ENCODE peak calls at places on chromosomes 5 and 9, in five cellular contexts. B is fibroblast of lung, R is GM23338, S is PC-3, M is K562. D is an unnamed sample.

GRCh38 chr5:97165726-97166125 is 17.3 kb downstream of the RIOK2 start:
- DNase-seq in B (no peak), R (no peak), S (no peak), M (no peak), D (no peak)

GRCh38 chr5:57551974-57552537 is 69.4 kb upstream of the ACTBL2 start:
- DNase-seq in B (no peak), R (no peak), S (no peak), M (no peak), D (no peak)

GRCh38 chr9:37908283-37908682 is 4.4 kb upstream of the SLC25A51 start:
- DNase-seq in B (no peak), R (no peak), S (no peak), M (no peak), D (no peak)

GRCh38 chr9:79812099-79812498 is 240.3 kb downstream of the TLE4 start:
- DNase-seq in B (peak), R (no peak), S (peak), M (no peak), D (no peak)

GRCh38 chr5:125897068-125897467 is 526.1 kb upstream of the GRAMD2B start:
- DNase-seq in B (no peak), R (no peak), S (no peak), M (no peak), D (no peak)

GRCh38 chr5:127813633-127814171 is 110.5 kb downstream of the CCDC192 start:
- DNase-seq in B (peak), R (no peak), S (peak), M (no peak), D (peak)

GRCh38 chr5:77957-78804 is 13.8 kb upstream of the PLEKHG4B start:
- DNase-seq in B (peak), R (peak), S (peak), M (peak), D (no peak)

GRCh38 chr5:35183243-35183955 is 46.9 kb downstream of the PRLR start:
- DNase-seq in B (peak), R (peak), S (peak), M (peak), D (no peak)

GRCh38 chr5:83577036-83577636 is 105.6 kb downstream of the VCAN start:
- DNase-seq in B (no peak), R (no peak), S (peak), M (no peak), D (no peak)

GRCh38 chr5:141701341-141702119 is 19.5 kb upstream of the ARAP3 start:
- DNase-seq in B (no peak), R (peak), S (no peak), M (no peak), D (no peak)

GRCh38 chr9:26375448-26375847 is 517.2 kb downstream of the CAAP1 start:
- DNase-seq in B (no peak), R (no peak), S (peak), M (no peak), D (no peak)

GRCh38 chr5:83583859-83584258 is 112.3 kb downstream of the VCAN start:
- DNase-seq in B (peak), R (no peak), S (peak), M (no peak), D (no peak)

GRCh38 chr9:87529666-87530065 is 32.0 kb downstream of the DAPK1 start:
- DNase-seq in B (no peak), R (peak), S (no peak), M (no peak), D (no peak)

GRCh38 chr5:1997640-1998347 is 115.1 kb upstream of the IRX4 start:
- DNase-seq in B (no peak), R (no peak), S (no peak), M (no peak), D (no peak)

GRCh38 chr9:33159760-33160127 is 7.4 kb downstream of the B4GALT1 start:
- DNase-seq in B (peak), R (no peak), S (peak), M (no peak), D (no peak)

GRCh38 chr5:124745367-124746251 is 830 bp downstream of the ZNF608 start:
- DNase-seq in B (peak), R (no peak), S (peak), M (no peak), D (no peak)

GRCh38 chr9:132857601-132858342 is 20.3 kb downstream of the AK8 start:
- DNase-seq in B (peak), R (no peak), S (no peak), M (peak), D (no peak)

GRCh38 chr9:136983611-136984314 is 970 bp downstream of the LCNL1 start:
- DNase-seq in B (no peak), R (no peak), S (no peak), M (no peak), D (no peak)

GRCh38 chr5:98455660-98456059 is 317.8 kb upstream of the RGMB start:
- DNase-seq in B (peak), R (no peak), S (peak), M (no peak), D (no peak)

GRCh38 chr9:123637596-123637939 is 281.6 kb downstream of the CRB2 start:
- DNase-seq in B (peak), R (no peak), S (no peak), M (no peak), D (no peak)

GRCh38 chr9:121645003-121645402 is 6.4 kb upstream of the DAB2IP start:
- DNase-seq in B (no peak), R (no peak), S (no peak), M (no peak), D (no peak)

GRCh38 chr5:77846422-77847128 is 70.4 kb upstream of the TBCA start:
- DNase-seq in B (no peak), R (peak), S (no peak), M (no peak), D (no peak)

GRCh38 chr5:53335115-53335514 is 145.3 kb upstream of the FST start:
- DNase-seq in B (no peak), R (peak), S (peak), M (no peak), D (no peak)

GRCh38 chr5:568809-569208 is 43.3 kb upstream of the CEP72 start:
- DNase-seq in B (no peak), R (no peak), S (no peak), M (no peak), D (no peak)

GRCh38 chr5:170120576-170120975 is 14.9 kb downstream of the FOXI1 start:
- DNase-seq in B (peak), R (no peak), S (peak), M (no peak), D (no peak)

GRCh38 chr9:109507421-109507838 is 9.3 kb upstream of the PTPN3 start:
- DNase-seq in B (peak), R (no peak), S (peak), M (no peak), D (no peak)

GRCh38 chr9:27749838-27750237 is 176.6 kb upstream of the C9orf72 start:
- DNase-seq in B (no peak), R (peak), S (no peak), M (no peak), D (no peak)

GRCh38 chr5:51908215-51908614 is 525.0 kb downstream of the ISL1 start:
- DNase-seq in B (no peak), R (no peak), S (no peak), M (no peak), D (no peak)

GRCh38 chr5:35698057-35698808 is 80.6 kb downstream of the SPEF2 start:
- DNase-seq in B (no peak), R (no peak), S (no peak), M (no peak), D (no peak)

GRCh38 chr5:174305241-174305681 is 259.8 kb downstream of the NSG2 start:
- DNase-seq in B (no peak), R (no peak), S (no peak), M (no peak), D (no peak)
- H2AFZ ChIP-seq in B (no peak), R (no peak), S (no peak), M (no peak), D (no peak)

DNA sequence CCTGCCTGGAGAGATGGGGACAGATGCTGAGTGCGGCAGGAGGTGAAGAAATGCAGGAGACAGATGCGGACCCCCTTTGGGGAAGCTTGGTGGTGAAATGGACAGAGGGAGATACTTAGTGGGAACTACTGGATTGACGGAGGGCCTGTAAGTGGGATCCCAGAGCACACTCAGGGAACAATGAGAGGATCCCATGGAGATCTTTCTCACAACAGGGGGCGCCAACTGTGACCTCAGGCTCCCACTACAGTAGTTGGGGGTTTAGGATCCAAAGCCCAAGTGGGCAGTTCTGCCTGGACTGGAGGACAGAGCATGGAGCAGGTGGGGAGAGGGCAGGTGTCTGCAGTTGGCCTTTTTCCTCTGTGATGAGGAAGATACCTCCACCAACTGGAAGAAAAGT is 3.4 kb downstream of the DPM2 start:
- DNase-seq in B (no peak), R (no peak), S (no peak), M (no peak), D (no peak)
- TF ChIP-seq CTCF in B (no peak), R (peak), S (peak), M (peak), D (no peak)

DNA sequence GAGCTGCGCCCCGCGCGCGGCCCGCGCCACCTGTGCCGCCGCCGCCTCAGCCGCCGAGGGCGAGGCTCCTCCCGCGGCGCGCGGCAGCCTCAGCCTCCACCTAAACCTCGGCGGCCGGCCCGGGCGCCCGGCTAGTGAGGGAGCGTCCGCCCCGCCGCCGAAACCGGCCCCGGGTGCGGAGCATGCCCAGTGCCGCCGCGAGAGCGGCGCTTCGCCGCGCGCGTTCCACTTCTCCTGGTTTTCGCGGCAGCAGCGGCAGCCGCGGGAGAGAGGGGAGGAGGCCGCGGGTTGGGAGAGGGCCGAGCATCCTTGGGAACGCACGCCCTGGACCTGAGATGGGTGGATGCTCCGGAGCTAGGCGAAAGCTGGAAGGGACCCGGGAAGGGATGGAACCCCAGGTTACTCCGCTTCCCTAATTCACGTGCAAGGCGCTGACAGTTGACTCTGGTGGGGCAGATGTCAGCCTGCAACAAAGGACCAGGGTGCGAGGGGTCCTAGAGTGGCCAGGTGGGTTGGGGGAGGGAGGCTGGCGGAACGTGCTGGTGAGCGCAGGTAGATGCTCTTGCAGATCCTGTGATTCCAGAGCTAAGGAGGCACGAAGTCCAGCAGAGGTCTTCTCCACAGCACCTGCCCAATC is at the start of gene CTNND2:
- DNase-seq in B (no peak), R (peak), S (peak), M (no peak), D (no peak)
- H2AFZ ChIP-seq in B (no peak), R (peak), S (peak), M (no peak), D (no peak)

GRCh38 chr9:130053504-130054427 is at the start of gene GPR107:
- DNase-seq in B (peak), R (peak), S (peak), M (peak), D (no peak)

GRCh38 chr9:130054428-130054786 is 701 bp downstream of the GPR107 start:
- DNase-seq in B (no peak), R (no peak), S (no peak), M (no peak), D (no peak)

GRCh38 chr9:130051855-130052254 is 1.9 kb upstream of the GPR107 start:
- DNase-seq in B (no peak), R (no peak), S (peak), M (no peak), D (no peak)

GRCh38 chr9:130054820-130055219 is 1.1 kb downstream of the GPR107 start:
- DNase-seq in B (no peak), R (no peak), S (no peak), M (no peak), D (no peak)

GRCh38 chr9:130053109-130053503 is 600 bp upstream of the GPR107 start:
- DNase-seq in B (no peak), R (no peak), S (no peak), M (no peak), D (no peak)
- TF ChIP-seq CTCF in B (no peak), R (no peak), S (no peak), M (no peak), D (no peak)

DNA sequence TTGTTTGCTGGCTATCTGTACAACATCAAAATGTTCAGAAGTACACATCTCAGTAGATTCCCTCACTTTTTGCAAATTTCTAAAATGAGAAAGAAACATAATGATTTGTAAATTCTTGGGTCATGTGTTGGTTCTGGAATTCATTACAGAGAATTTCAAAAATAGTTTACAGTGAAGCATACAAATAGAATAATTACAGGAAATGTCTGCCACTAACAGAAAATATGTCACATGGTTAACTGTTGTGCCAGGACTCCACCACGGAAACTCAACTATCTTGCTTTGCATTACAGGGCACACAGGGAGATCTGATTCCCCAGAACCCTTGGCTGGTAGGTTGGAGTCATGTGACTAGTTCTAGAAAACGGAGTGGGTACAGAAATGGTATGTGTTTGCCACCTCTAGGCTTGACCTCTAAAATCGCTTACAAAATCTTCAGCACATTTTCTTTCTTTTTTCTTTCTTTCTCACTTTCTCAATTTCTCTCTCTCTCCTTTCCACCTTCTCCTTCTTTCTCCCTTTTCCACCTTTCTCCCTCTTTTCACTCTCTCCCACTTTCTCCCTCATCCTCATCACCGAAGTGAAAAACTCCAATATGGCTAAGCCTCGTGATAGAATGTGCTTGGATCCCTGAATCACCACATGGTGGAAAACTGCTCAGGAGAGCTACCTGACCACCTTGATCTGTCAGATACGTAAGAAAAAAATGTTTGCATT is 32.4 kb downstream of the RASEF start:
- DNase-seq in B (no peak), R (no peak), S (no peak), M (no peak), D (no peak)
- H2AFZ ChIP-seq in B (no peak), R (no peak), S (no peak), M (no peak), D (no peak)

GRCh38 chr5:109313123-109313522 is 96.7 kb downstream of the PJA2 start:
- DNase-seq in B (no peak), R (no peak), S (no peak), M (no peak), D (no peak)

GRCh38 chr5:109319351-109319750 is 90.4 kb downstream of the PJA2 start:
- DNase-seq in B (no peak), R (no peak), S (no peak), M (no peak), D (no peak)

GRCh38 chr5:109315245-109315644 is 94.5 kb downstream of the PJA2 start:
- DNase-seq in B (no peak), R (no peak), S (no peak), M (no peak), D (no peak)

GRCh38 chr5:109318455-109319108 is 91.2 kb downstream of the PJA2 start:
- DNase-seq in B (no peak), R (no peak), S (no peak), M (no peak), D (no peak)

DNA sequence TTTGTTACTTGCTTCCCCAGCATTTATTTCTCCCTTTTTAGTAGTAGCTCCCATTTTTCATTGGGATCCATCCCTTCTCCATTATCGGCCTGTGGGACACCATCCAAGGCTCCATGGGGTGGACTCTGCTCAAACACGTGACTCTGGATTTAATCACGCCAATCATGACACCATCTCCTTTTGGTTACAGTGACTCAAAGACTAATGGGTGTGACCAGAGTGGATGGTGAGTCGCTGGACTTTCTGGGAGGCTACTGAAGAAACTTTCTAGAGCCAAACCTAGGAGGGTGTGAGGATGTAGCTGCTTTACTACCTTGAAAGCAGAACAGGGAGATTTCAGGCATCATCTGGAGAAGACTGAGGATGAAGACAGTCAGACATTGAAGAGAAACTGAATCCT is 93.1 kb downstream of the PJA2 start:
- DNase-seq in B (peak), R (no peak), S (peak), M (no peak), D (no peak)
- TF ChIP-seq CTCF in B (no peak), R (no peak), S (no peak), M (no peak), D (no peak)

DNA sequence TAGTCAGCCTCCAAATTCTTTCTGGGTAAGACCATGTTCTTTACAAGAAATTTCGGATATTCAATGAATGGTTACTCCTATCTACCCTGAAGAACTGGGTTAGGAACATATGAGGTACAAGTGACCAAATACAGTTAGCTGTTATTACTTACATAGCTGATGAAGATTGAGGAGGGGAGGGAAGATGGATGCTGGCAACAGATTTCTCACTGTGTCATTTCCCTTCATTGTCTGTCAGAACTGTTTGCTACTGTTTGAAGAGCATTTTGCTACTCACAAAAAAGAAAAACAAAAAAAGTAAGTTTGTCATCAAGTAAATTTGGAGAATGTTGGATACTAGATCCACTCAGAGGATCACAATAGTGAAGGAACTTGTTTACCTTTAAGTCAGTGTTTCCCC is 53.7 kb downstream of the ENC1 start:
- DNase-seq in B (no peak), R (no peak), S (no peak), M (no peak), D (no peak)
- H2AFZ ChIP-seq in B (no peak), R (peak), S (no peak), M (peak), D (no peak)

D was measured in keratinocyte.